ENCODE peak calls at places on chromosomes 1 and 21, in eight cellular contexts. P, Y, N, B, H, L, M and O are unnamed samples.

GRCh38 chr1:227428803-227429202 is 110.5 kb upstream of the CDC42BPA start:
- DNase-seq in P (no peak), Y (no peak), N (peak; percentile 95), B (no peak), H (no peak), L (no peak), M (no peak), O (no peak)

GRCh38 chr1:114094303-114094663 is 59.4 kb downstream of the SYT6 start:
- DNase-seq in P (no peak), Y (no peak), N (peak; percentile 8), B (no peak), H (no peak), L (no peak), M (peak; percentile 56), O (no peak)

GRCh38 chr1:43270421-43271095 is 775 bp downstream of the TMEM125 start:
- DNase-seq in P (no peak), Y (peak; percentile 96), N (no peak), B (peak; percentile 93), H (no peak), L (peak; percentile 65), M (no peak), O (no peak)

GRCh38 chr1:33893147-33893830 is 29.4 kb downstream of the HMGB4 start:
- DNase-seq in P (no peak), Y (no peak), N (peak; percentile 38), B (no peak), H (no peak), L (peak; percentile 73), M (no peak), O (no peak)

GRCh38 chr1:226209307-226210059 is 14.0 kb upstream of the MIXL1 start:
- DNase-seq in P (no peak), Y (no peak), N (no peak), B (no peak), H (no peak), L (no peak), M (no peak), O (no peak)

GRCh38 chr1:214002472-214002871 is 14.7 kb downstream of the PROX1 start:
- DNase-seq in P (no peak), Y (no peak), N (peak; percentile 20), B (no peak), H (no peak), L (no peak), M (no peak), O (no peak)

GRCh38 chr21:38156200-38156599 is 100.6 kb upstream of the KCNJ15 start:
- DNase-seq in P (no peak), Y (no peak), N (no peak), B (no peak), H (no peak), L (no peak), M (no peak), O (no peak)

GRCh38 chr1:86441581-86441980 is 17.6 kb downstream of the CLCA2 start:
- DNase-seq in P (no peak), Y (no peak), N (no peak), B (no peak), H (no peak), L (no peak), M (no peak), O (no peak)

GRCh38 chr1:113641396-113641795 is 117.9 kb downstream of the PHTF1 start:
- DNase-seq in P (no peak), Y (no peak), N (no peak), B (no peak), H (no peak), L (no peak), M (no peak), O (no peak)

GRCh38 chr1:238406098-238406497 is 515.4 kb upstream of the ZP4 start:
- DNase-seq in P (no peak), Y (no peak), N (no peak), B (no peak), H (no peak), L (no peak), M (no peak), O (no peak)

GRCh38 chr21:44549525-44550211 is 1.6 kb downstream of the KRTAP10-2 start:
- DNase-seq in P (peak; percentile 9), Y (no peak), N (no peak), B (no peak), H (no peak), L (peak; percentile 21), M (no peak), O (no peak)

GRCh38 chr1:9426291-9426711 is 113.0 kb upstream of the SLC25A33 start:
- DNase-seq in P (peak; percentile 64), Y (no peak), N (peak; percentile 71), B (peak; percentile 83), H (no peak), L (no peak), M (no peak), O (peak; percentile 50)

GRCh38 chr1:214957330-214958137 is 125.0 kb upstream of the KCNK2 start:
- DNase-seq in P (no peak), Y (no peak), N (peak; percentile 98), B (no peak), H (no peak), L (no peak), M (no peak), O (no peak)

GRCh38 chr1:113452921-113453770 is 62.8 kb downstream of the MAGI3 start:
- DNase-seq in P (no peak), Y (no peak), N (peak; percentile 57), B (no peak), H (no peak), L (no peak), M (no peak), O (no peak)

GRCh38 chr1:169902750-169903149 is 9.1 kb upstream of the SCYL3 start:
- DNase-seq in P (no peak), Y (no peak), N (no peak), B (no peak), H (no peak), L (no peak), M (no peak), O (no peak)

GRCh38 chr1:235679005-235679404 is 29.4 kb upstream of the GNG4 start:
- DNase-seq in P (no peak), Y (no peak), N (no peak), B (no peak), H (no peak), L (no peak), M (no peak), O (no peak)
- TF ChIP-seq CTCF in P (no peak), Y (no peak), N (no peak), B (no peak), H (no peak), L (no peak), M (no peak), O (no peak)

DNA sequence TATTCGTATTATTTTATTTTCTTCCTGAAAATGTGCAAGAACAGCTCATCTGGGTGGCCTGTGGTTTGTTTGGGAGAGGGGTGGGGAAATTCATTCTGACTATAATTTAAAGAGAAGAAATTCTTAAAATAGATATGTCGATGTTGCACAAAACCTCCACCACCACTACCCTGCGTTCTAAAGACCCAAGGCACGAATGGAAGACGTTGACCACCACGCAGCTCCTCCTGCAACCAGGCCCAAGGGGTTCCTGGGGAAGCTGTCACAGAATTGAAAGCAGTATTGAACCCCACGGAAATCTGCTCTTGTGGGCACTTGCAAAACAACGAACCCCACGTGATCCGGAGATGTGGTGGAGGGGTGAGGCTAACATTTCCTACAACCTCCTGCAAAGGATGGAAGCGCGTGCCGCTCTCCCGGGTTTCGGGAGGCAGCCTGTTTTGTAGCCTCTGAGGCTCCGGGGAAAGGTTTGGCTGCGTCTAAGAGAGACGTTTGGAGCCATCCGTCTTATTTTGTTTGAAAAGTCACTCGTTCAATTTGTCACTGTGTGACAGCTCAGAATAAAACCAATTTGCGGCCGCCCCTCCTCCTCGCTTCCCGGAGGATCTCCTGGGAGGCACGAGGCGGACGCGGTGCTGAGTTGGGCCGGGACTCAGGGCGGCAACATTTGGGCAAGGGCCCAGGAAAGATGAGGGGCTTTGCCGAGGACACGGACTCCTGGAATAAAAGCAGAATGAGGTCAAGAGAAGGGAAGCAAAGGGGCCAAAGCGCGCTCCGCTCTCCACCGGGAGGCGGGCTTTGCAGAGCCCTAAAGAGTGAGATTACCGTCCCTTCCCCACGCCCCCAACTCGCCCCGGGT is 791 bp upstream of the HLX start:
- DNase-seq in P (no peak), Y (peak; percentile 60), N (no peak), B (peak; percentile 60), H (peak; percentile 41), L (no peak), M (no peak), O (no peak)
- TF ChIP-seq CTCF in P (no peak), Y (no peak), N (no peak), B (no peak), H (no peak), L (no peak), M (peak; percentile 4), O (no peak)

DNA sequence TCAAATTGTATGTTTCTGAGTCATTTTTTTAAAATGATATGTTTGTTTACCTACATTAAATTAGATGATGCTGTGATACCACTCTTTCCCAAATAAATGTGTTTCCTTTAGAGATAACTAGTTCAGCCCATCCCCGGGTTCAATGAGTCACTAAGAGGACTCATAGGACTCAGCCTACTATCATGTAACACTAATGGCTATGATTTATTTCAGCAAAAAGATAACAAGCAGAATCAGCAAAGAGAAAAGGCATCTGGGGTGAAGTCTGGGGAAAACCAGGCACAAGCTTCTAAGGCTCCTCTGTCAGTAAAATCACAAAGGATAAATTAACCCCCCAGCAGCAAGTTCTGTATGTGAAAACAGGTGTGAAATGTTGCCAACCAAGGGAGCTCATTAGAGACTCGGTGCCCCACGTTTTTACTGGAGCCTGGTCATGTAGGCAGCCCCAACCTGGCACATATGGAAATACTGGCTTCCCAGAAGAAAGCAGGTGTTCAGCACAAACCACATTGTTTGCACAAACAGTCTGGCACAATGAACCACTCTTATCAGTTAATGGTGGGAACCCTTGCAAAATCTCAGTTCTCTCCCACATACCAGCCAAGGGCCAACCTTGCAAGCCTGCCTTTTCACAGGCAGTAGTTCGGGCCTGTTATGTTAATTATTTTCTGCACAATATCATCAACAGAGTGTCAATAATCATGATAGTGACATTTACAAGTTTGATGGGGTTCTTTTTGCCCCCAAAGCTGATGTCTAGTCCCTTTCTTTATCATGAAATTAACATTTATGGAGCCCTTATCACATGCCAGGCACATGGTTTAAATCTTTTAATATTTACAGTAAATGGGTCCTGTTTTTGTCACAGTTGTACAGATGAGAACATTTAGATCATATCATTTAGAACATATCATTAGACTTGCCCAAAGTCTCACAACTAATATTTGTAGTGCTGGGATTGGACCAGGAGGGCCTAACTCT is 23.1 kb upstream of the CNN3 start:
- DNase-seq in P (no peak), Y (no peak), N (peak; percentile 93), B (no peak), H (no peak), L (no peak), M (no peak), O (no peak)
- TF ChIP-seq CTCF in P (no peak), Y (no peak), N (no peak), B (no peak), H (no peak), L (no peak), M (no peak), O (no peak)

DNA sequence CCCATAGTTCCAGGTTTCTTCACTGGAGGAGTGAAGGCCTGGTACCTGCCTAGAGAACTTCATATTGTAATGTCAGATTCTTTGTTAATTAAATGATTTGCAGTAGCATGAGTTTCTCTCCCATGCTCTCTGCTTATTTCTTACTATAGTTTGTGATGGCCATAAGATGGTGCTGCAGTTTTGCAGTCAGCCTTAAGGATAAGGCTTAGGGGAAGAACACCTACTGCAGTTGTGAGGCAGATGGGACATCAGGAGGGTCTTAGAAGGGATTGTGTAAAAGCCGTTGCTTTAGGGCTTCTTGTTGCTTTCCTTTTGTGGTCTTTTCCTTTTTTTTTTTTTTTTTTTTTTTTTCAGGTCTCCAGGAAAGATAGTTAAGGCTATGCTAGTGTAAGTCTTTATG is 61.8 kb downstream of the MACF1 start:
- DNase-seq in P (no peak), Y (no peak), N (peak; percentile 46), B (no peak), H (no peak), L (no peak), M (no peak), O (no peak)
- TF ChIP-seq CTCF in P (no peak), Y (no peak), N (peak; percentile 25), B (no peak), H (no peak), L (no peak), M (no peak), O (no peak)

GRCh38 chr1:205662135-205662725 is 18.1 kb downstream of the SLC45A3 start:
- DNase-seq in P (no peak), Y (no peak), N (no peak), B (no peak), H (no peak), L (no peak), M (no peak), O (no peak)
- TF ChIP-seq CTCF in P (no peak), Y (no peak), N (no peak), B (no peak), H (no peak), L (no peak), M (no peak), O (no peak)